ENCODE peak calls at places on chromosomes 13 and 19, in four cellular contexts. Q, W, N and F are unnamed samples.

GRCh38 chr19:5297272-5297669 is 43.3 kb downstream of the PTPRS start:
- DNase-seq in Q (no peak), W (no peak), N (no peak), F (no peak)

GRCh38 chr13:22111152-22111783 is 440.4 kb downstream of the FGF9 start:
- DNase-seq in Q (no peak), W (no peak), N (no peak), F (no peak)

GRCh38 chr19:14529254-14530004 is at the start of gene TECR:
- DNase-seq in Q (peak; percentile 99), W (peak; percentile 99), N (peak; percentile 100), F (peak; percentile 96)

GRCh38 chr13:104810242-104810641 is 1725.2 kb downstream of the EFNB2 start:
- DNase-seq in Q (no peak), W (no peak), N (no peak), F (no peak)

GRCh38 chr19:17654993-17655392 is 33.2 kb downstream of the UNC13A start:
- DNase-seq in Q (no peak), W (peak; percentile 12), N (no peak), F (no peak)

GRCh38 chr19:38727868-38728660 is 16.2 kb downstream of the CAPN12 start:
- DNase-seq in Q (no peak), W (no peak), N (no peak), F (no peak)

GRCh38 chr19:29370276-29370675 is 155.5 kb upstream of the VSTM2B start:
- DNase-seq in Q (no peak), W (no peak), N (no peak), F (no peak)

GRCh38 chr13:98171806-98172569 is 5.1 kb downstream of the RNF113B start:
- DNase-seq in Q (no peak), W (no peak), N (no peak), F (no peak)

GRCh38 chr13:59677966-59678814 is 485.5 kb downstream of the DIAPH3 start:
- DNase-seq in Q (peak; percentile 35), W (peak; percentile 4), N (no peak), F (peak; percentile 25)

GRCh38 chr19:1469936-1470863 is 8.8 kb downstream of the C19orf25 start:
- DNase-seq in Q (no peak), W (no peak), N (no peak), F (peak; percentile 89)

GRCh38 chr13:108645376-108645775 is 16.0 kb downstream of the MYO16 start:
- DNase-seq in Q (no peak), W (no peak), N (no peak), F (no peak)

GRCh38 chr13:95262837-95263381 is 38.3 kb downstream of the ABCC4 start:
- DNase-seq in Q (no peak), W (no peak), N (no peak), F (no peak)

GRCh38 chr19:23287620-23288019 is 37.4 kb upstream of the ZNF724 start:
- DNase-seq in Q (no peak), W (no peak), N (no peak), F (no peak)

GRCh38 chr13:27022571-27023311 is 148.9 kb downstream of the USP12 start:
- DNase-seq in Q (no peak), W (peak; percentile 40), N (peak; percentile 85), F (no peak)

GRCh38 chr13:27018230-27018875 is 153.3 kb downstream of the USP12 start:
- DNase-seq in Q (no peak), W (no peak), N (no peak), F (no peak)

GRCh38 chr13:27018882-27019281 is 152.7 kb downstream of the USP12 start:
- DNase-seq in Q (no peak), W (no peak), N (no peak), F (no peak)

GRCh38 chr13:27023385-27023784 is 148.2 kb downstream of the USP12 start:
- DNase-seq in Q (no peak), W (no peak), N (no peak), F (no peak)

GRCh38 chr13:27020415-27020814 is 151.2 kb downstream of the USP12 start:
- DNase-seq in Q (no peak), W (no peak), N (no peak), F (no peak)
- TF ChIP-seq CTCF in Q (no peak), W (no peak), N (no peak), F (no peak)

GRCh38 chr19:55549500-55550320 is 4.4 kb upstream of the SBK3 start:
- DNase-seq in Q (peak; percentile 56), W (peak; percentile 53), N (no peak), F (no peak)
- TF ChIP-seq CTCF in Q (no peak), W (no peak), N (no peak), F (no peak)

GRCh38 chr13:48976677-48977625 is 1.2 kb downstream of the FNDC3A start:
- DNase-seq in Q (no peak), W (no peak), N (no peak), F (no peak)

GRCh38 chr13:48975101-48975925 is at the start of gene FNDC3A:
- DNase-seq in Q (peak; percentile 73), W (peak; percentile 34), N (peak; percentile 76), F (peak; percentile 13)

GRCh38 chr13:48977973-48978372 is 2.3 kb downstream of the FNDC3A start:
- DNase-seq in Q (no peak), W (no peak), N (no peak), F (peak; percentile 24)

GRCh38 chr13:48975926-48976676 is 389 bp downstream of the FNDC3A start:
- DNase-seq in Q (peak; percentile 75), W (peak; percentile 68), N (peak; percentile 90), F (peak; percentile 95)

GRCh38 chr13:48973845-48974431 is 1.8 kb upstream of the FNDC3A start:
- DNase-seq in Q (no peak), W (no peak), N (no peak), F (no peak)
- TF ChIP-seq CTCF in Q (no peak), W (no peak), N (no peak), F (no peak)

DNA sequence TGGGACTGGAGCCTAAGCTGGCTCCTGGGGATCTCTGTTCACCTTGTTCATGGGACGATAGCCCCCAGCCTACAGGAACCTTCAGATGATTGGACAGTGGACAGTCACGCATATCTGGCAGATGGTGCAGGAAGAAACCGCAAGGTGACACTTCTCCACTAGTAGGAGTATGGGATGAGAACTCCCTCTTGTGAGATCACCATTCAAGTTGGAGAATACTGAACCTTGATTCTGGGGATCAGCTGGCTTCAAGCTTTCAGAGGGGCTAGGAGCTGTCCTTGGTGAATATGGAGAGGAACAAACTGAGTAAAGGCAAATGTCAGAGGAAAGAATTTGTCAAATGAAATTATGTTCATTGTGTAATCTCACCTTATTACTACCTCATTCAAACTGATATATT is 204.5 kb downstream of the PDS5B start:
- DNase-seq in Q (no peak), W (no peak), N (no peak), F (no peak)
- TF ChIP-seq CTCF in Q (peak; percentile 35), W (peak; percentile 32), N (no peak), F (no peak)

DNA sequence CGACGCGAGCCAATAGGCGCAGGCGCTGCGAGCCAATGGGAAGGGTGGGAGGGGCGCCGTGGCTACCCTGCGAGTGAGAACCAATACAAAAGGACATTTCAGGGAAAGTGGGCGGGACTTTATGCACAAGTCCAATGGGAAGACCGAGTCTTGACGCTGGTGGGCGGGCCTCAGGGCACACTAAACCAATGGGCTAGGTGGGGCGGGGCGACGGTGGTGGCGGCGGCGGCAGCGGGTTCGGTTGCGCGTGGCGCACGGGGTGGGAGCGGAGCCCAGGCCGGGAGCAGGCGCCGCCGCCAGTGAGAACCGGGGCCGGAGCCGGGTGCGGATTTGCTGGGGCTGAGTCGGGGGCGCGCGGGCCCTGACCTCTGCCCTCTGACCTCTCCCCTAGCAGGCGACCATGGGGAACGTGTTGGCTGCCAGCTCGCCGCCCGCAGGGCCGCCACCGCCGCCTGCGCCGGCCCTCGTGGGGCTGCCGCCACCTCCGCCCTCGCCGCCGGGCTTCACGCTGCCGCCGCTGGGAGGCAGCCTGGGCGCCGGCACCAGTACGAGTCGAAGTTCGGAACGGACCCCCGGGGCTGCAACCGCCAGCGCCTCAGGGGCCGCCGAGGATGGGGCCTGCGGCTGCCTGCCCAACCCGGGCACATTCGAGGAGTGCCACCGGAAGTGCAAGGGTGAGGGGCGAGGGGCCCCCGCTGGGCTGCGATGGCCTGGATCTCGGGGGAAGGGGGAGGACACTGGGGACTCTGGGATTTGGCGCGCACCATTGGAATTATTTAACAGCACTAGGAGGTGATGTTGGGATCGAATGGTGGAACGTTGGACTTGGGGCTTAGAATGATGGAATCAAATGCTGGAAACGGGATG is at the start of gene TOMM40:
- DNase-seq in Q (peak; percentile 99), W (no peak), N (peak; percentile 100), F (peak; percentile 100)
- TF ChIP-seq CTCF in Q (no peak), W (no peak), N (no peak), F (no peak)

GRCh38 chr19:12202250-12202649 is 39.4 kb downstream of the ZNF136 start:
- DNase-seq in Q (no peak), W (no peak), N (no peak), F (no peak)
- TF ChIP-seq CTCF in Q (no peak), W (peak; percentile 33), N (no peak), F (no peak)

DNA sequence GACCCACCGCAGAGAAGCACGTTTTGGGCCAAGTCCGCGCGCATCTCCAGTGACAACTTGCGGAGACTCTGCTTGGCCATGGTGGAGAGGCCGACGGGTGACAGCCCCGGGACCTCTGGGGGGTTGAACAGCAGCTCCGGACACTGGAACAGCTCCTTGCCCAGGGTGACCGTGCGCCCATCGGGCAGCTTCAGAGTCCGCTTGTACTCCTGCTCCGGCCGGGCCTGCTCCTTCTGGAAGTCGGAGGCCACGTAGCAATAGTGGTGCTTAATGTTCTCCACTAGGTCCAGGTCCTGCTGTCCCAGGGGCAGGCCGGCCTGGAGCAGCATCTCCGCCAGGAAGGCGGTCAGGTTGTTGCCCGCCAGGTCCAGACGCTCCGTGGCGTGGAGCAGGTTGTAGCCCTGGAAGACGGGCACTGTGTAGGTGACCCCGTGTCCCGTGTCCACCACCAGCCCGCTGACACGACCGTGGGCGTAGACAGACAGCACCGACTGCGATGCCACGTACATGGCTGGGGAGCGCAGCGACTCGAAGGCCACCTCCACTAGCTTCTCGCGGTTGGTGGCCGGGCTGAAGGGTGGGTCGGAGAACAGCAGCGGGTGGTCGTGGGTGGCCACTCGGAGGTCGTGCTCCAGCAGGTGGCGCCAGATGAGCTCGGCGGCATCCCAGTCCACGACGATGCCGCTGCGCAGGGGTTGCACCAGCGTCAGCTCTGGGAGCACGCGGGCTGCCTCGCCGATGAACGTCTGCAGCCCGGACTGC is 743 bp downstream of the ACTL9 start:
- DNase-seq in Q (no peak), W (no peak), N (no peak), F (no peak)
- TF ChIP-seq CTCF in Q (no peak), W (no peak), N (no peak), F (no peak)

DNA sequence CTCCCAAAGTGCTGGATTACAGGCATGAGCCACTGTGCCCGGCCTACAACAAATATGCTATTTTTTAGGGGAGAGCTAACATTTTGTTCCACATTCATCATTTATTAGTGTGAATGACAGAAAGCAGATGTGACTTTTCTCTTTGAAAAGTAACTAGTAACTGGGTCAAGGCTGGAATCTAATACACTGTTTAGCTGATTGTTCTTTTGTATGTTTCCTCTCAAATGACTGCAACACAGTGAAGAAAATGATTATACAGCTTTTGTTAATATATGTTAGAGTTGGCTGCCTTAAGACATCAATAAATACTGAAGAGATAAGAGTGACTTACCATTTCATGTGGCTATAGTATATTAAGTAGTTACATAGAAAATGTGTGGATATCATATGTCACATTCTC is 27.0 kb downstream of the MTRF1 start:
- DNase-seq in Q (no peak), W (no peak), N (no peak), F (no peak)
- TF ChIP-seq CTCF in Q (no peak), W (no peak), N (no peak), F (no peak)

GRCh38 chr13:51259359-51259645 is 37.1 kb downstream of the FAM124A start:
- DNase-seq in Q (no peak), W (no peak), N (peak; percentile 54), F (no peak)
- TF ChIP-seq CTCF in Q (no peak), W (no peak), N (no peak), F (no peak)

GRCh38 chr13:41606646-41607045 is 149.3 kb downstream of the RGCC start:
- DNase-seq in Q (no peak), W (no peak), N (no peak), F (no peak)
- TF ChIP-seq CTCF in Q (no peak), W (no peak), N (no peak), F (no peak)